ENCODE peak calls at places on chromosomes 3 and 15, in five cellular contexts. One of them, this sample, is unnamed.

GRCh38 chr3:28406241-28406640 is 57.6 kb upstream of the AZI2 start:
- DNase-seq in stomach: no peak
- DNase-seq in neural progenitor cell: no peak
- DNase-seq in heart left ventricle: no peak
- DNase-seq in HL-60: no peak
- DNase-seq in this sample: no peak

GRCh38 chr3:146881366-146881765 is 276.2 kb upstream of the PLSCR5 start:
- DNase-seq in neural progenitor cell: no peak
- DNase-seq in heart left ventricle: no peak
- DNase-seq in HL-60: no peak
- DNase-seq in stomach: no peak
- DNase-seq in this sample: no peak

GRCh38 chr3:196992461-196993065 is 23.9 kb upstream of the PIGZ start:
- DNase-seq in stomach: no peak
- DNase-seq in neural progenitor cell: no peak
- DNase-seq in heart left ventricle: peak
- DNase-seq in HL-60: no peak
- DNase-seq in this sample: no peak

GRCh38 chr3:155556531-155556930 is 188.3 kb downstream of the PLCH1 start:
- DNase-seq in heart left ventricle: no peak
- DNase-seq in HL-60: no peak
- DNase-seq in neural progenitor cell: no peak
- DNase-seq in stomach: no peak
- DNase-seq in this sample: no peak

GRCh38 chr3:28575100-28575747 is 226.6 kb upstream of the AZI2 start:
- DNase-seq in neural progenitor cell: peak
- DNase-seq in HL-60: no peak
- DNase-seq in stomach: peak
- DNase-seq in heart left ventricle: peak
- DNase-seq in this sample: no peak

GRCh38 chr3:58419782-58420512 is 13.7 kb downstream of the PDHB start:
- DNase-seq in stomach: no peak
- DNase-seq in neural progenitor cell: no peak
- DNase-seq in heart left ventricle: peak
- DNase-seq in HL-60: no peak
- DNase-seq in this sample: no peak

GRCh38 chr15:92166751-92167412 is 226.8 kb upstream of the ST8SIA2 start:
- DNase-seq in HL-60: no peak
- DNase-seq in neural progenitor cell: no peak
- DNase-seq in stomach: no peak
- DNase-seq in heart left ventricle: peak
- DNase-seq in this sample: no peak

GRCh38 chr3:132311860-132312259 is 5.3 kb upstream of the ACP3 start:
- DNase-seq in stomach: no peak
- DNase-seq in neural progenitor cell: no peak
- DNase-seq in HL-60: no peak
- DNase-seq in heart left ventricle: no peak
- DNase-seq in this sample: no peak

GRCh38 chr3:133474251-133474801 is 74.5 kb downstream of the BFSP2 start:
- DNase-seq in stomach: no peak
- DNase-seq in HL-60: no peak
- DNase-seq in neural progenitor cell: peak
- DNase-seq in heart left ventricle: peak
- DNase-seq in this sample: no peak

GRCh38 chr3:94548581-94549316 is 485.9 kb downstream of the NSUN3 start:
- DNase-seq in HL-60: no peak
- DNase-seq in stomach: no peak
- DNase-seq in neural progenitor cell: no peak
- DNase-seq in heart left ventricle: no peak
- DNase-seq in this sample: no peak

GRCh38 chr3:150751781-150752263 is 11.1 kb downstream of the SIAH2 start:
- DNase-seq in neural progenitor cell: no peak
- DNase-seq in heart left ventricle: no peak
- DNase-seq in stomach: peak
- DNase-seq in HL-60: no peak
- DNase-seq in this sample: no peak

GRCh38 chr3:147735662-147736061 is 326.5 kb downstream of the ZIC1 start:
- DNase-seq in heart left ventricle: no peak
- DNase-seq in neural progenitor cell: no peak
- DNase-seq in HL-60: no peak
- DNase-seq in stomach: no peak
- DNase-seq in this sample: no peak

GRCh38 chr3:44114142-44114541 is 127.5 kb upstream of the TOPAZ1 start:
- DNase-seq in heart left ventricle: peak
- DNase-seq in neural progenitor cell: peak
- DNase-seq in HL-60: peak
- DNase-seq in stomach: peak
- DNase-seq in this sample: no peak

GRCh38 chr3:171446801-171447578 is 13.2 kb downstream of the TNIK start:
- DNase-seq in neural progenitor cell: no peak
- DNase-seq in HL-60: no peak
- DNase-seq in stomach: no peak
- DNase-seq in heart left ventricle: no peak
- DNase-seq in this sample: peak

GRCh38 chr3:119357190-119357589 is 63.0 kb downstream of the ARHGAP31 start:
- DNase-seq in HL-60: no peak
- DNase-seq in heart left ventricle: no peak
- DNase-seq in neural progenitor cell: no peak
- DNase-seq in stomach: no peak
- DNase-seq in this sample: no peak

GRCh38 chr3:9296241-9296640 is 46.8 kb upstream of the SRGAP3 start:
- DNase-seq in HL-60: no peak
- DNase-seq in stomach: no peak
- DNase-seq in heart left ventricle: no peak
- DNase-seq in neural progenitor cell: no peak
- DNase-seq in this sample: no peak

GRCh38 chr3:127677541-127678314 is 5.0 kb downstream of the ABTB1 start:
- DNase-seq in heart left ventricle: no peak
- DNase-seq in stomach: peak
- DNase-seq in HL-60: no peak
- DNase-seq in neural progenitor cell: no peak
- DNase-seq in this sample: no peak

GRCh38 chr15:39376371-39376909 is 204.4 kb upstream of the THBS1 start:
- DNase-seq in stomach: no peak
- DNase-seq in HL-60: no peak
- DNase-seq in heart left ventricle: no peak
- DNase-seq in neural progenitor cell: no peak
- DNase-seq in this sample: peak

GRCh38 chr3:183698318-183698731 is 728 bp downstream of the YEATS2 start:
- DNase-seq in heart left ventricle: peak
- DNase-seq in HL-60: peak
- DNase-seq in stomach: no peak
- DNase-seq in neural progenitor cell: peak
- DNase-seq in this sample: peak

GRCh38 chr3:196051336-196052076 is 30.4 kb downstream of the TFRC start:
- DNase-seq in HL-60: no peak
- DNase-seq in stomach: no peak
- DNase-seq in heart left ventricle: no peak
- DNase-seq in neural progenitor cell: no peak
- DNase-seq in this sample: no peak

GRCh38 chr3:28347374-28348285 is 891 bp upstream of the ZCWPW2 start:
- DNase-seq in stomach: no peak
- DNase-seq in HL-60: peak
- DNase-seq in heart left ventricle: no peak
- DNase-seq in neural progenitor cell: peak
- DNase-seq in this sample: peak

GRCh38 chr3:71511037-71511436 is 72.5 kb downstream of the FOXP1 start:
- DNase-seq in heart left ventricle: no peak
- DNase-seq in HL-60: peak
- DNase-seq in neural progenitor cell: no peak
- DNase-seq in stomach: no peak
- DNase-seq in this sample: no peak

GRCh38 chr15:29050870-29051269 is 165.1 kb downstream of the APBA2 start:
- DNase-seq in neural progenitor cell: no peak
- DNase-seq in heart left ventricle: no peak
- DNase-seq in HL-60: no peak
- DNase-seq in stomach: no peak
- DNase-seq in this sample: no peak

GRCh38 chr3:116392291-116392690 is 53.0 kb downstream of the LSAMP start:
- DNase-seq in HL-60: no peak
- DNase-seq in stomach: no peak
- DNase-seq in neural progenitor cell: no peak
- DNase-seq in heart left ventricle: no peak
- DNase-seq in this sample: no peak

GRCh38 chr3:116391296-116392201 is 53.7 kb downstream of the LSAMP start:
- DNase-seq in stomach: no peak
- DNase-seq in neural progenitor cell: no peak
- DNase-seq in HL-60: no peak
- DNase-seq in heart left ventricle: peak
- DNase-seq in this sample: no peak

GRCh38 chr3:116388867-116389385 is 56.4 kb downstream of the LSAMP start:
- DNase-seq in heart left ventricle: no peak
- DNase-seq in stomach: no peak
- DNase-seq in HL-60: no peak
- DNase-seq in neural progenitor cell: no peak
- DNase-seq in this sample: no peak

GRCh38 chr3:116393199-116393598 is 52.1 kb downstream of the LSAMP start:
- DNase-seq in HL-60: no peak
- DNase-seq in stomach: no peak
- DNase-seq in neural progenitor cell: no peak
- DNase-seq in heart left ventricle: no peak
- DNase-seq in this sample: no peak

GRCh38 chr3:116390318-116390717 is 55.0 kb downstream of the LSAMP start:
- DNase-seq in HL-60: no peak
- DNase-seq in neural progenitor cell: no peak
- DNase-seq in stomach: no peak
- DNase-seq in heart left ventricle: no peak
- DNase-seq in this sample: no peak
- H3K27ac ChIP-seq in HL-60: no peak
- H3K27ac ChIP-seq in neural progenitor cell: no peak
- H3K27ac ChIP-seq in stomach: no peak
- H3K27ac ChIP-seq in heart left ventricle: no peak
- H3K27ac ChIP-seq in this sample: no peak

GRCh38 chr15:63156086-63156707 is 1.1 kb downstream of the RPS27L start:
- DNase-seq in HL-60: no peak
- DNase-seq in stomach: no peak
- DNase-seq in neural progenitor cell: peak
- DNase-seq in heart left ventricle: no peak
- DNase-seq in this sample: no peak

GRCh38 chr15:63155486-63155885 is 1.8 kb downstream of the RPS27L start:
- DNase-seq in HL-60: no peak
- DNase-seq in stomach: no peak
- DNase-seq in neural progenitor cell: no peak
- DNase-seq in heart left ventricle: no peak
- DNase-seq in this sample: no peak

GRCh38 chr15:63157066-63157890 is at the start of gene RPS27L:
- DNase-seq in heart left ventricle: peak
- DNase-seq in stomach: peak
- DNase-seq in neural progenitor cell: peak
- DNase-seq in HL-60: peak
- DNase-seq in this sample: peak

GRCh38 chr15:63156708-63157065 is 590 bp downstream of the RPS27L start:
- DNase-seq in HL-60: peak
- DNase-seq in stomach: no peak
- DNase-seq in heart left ventricle: peak
- DNase-seq in neural progenitor cell: peak
- DNase-seq in this sample: peak

DNA sequence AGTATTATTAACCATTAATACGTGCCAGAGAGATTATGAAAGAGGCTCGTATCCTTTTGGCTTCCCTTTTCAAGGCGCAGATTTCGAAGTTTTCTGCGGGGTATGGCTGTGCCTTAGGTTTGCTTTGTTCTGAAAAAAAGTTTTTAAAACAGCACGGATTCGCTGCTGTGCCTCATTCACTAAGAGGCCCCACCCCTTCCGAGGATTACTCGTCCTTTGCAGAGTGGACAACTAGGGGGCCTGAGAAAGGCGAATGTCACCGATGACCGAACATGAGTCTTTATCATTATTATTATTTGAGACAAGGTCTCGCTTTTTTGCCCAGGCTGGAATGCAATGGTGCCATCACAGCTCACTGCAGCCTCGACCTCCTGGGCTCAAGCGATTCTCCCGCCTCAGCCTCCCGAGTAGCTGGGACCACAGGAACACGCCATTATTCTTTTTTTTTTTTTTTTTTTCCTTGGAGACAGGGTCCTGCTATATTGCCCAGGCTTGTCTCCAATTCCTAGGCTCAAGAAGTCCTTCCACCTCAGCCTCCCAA is 684 bp upstream of the RPS27L start:
- DNase-seq in neural progenitor cell: peak
- DNase-seq in HL-60: peak
- DNase-seq in heart left ventricle: peak
- DNase-seq in stomach: peak
- DNase-seq in this sample: peak
- TF ChIP-seq CTCF in neural progenitor cell: no peak
- TF ChIP-seq CTCF in HL-60: no peak
- TF ChIP-seq CTCF in heart left ventricle: no peak
- TF ChIP-seq CTCF in stomach: no peak
- TF ChIP-seq CTCF in this sample: no peak

DNA sequence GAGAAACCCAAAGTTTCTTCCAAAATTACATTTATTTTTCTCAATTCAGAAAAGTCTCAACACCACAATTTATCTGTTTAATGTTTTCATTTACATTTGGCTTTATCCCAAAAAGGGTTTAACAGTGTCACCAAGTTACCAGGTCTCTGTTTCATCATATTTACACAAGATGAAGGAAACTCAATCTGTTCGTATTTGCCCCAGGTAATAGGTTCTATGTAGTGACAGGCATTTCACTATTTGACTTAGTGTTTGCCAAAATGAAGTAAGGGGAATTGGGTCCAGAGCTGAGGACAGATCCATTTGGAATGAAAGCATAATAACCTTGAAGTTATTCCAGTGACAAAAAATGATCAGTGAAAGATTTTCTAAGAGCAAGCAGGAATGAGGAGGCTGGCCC is 31.7 kb downstream of the UMPS start:
- DNase-seq in stomach: no peak
- DNase-seq in heart left ventricle: no peak
- DNase-seq in neural progenitor cell: no peak
- DNase-seq in HL-60: no peak
- DNase-seq in this sample: no peak
- H3K27ac ChIP-seq in stomach: peak
- H3K27ac ChIP-seq in heart left ventricle: peak
- H3K27ac ChIP-seq in neural progenitor cell: no peak
- H3K27ac ChIP-seq in HL-60: no peak
- H3K27ac ChIP-seq in this sample: no peak

DNA sequence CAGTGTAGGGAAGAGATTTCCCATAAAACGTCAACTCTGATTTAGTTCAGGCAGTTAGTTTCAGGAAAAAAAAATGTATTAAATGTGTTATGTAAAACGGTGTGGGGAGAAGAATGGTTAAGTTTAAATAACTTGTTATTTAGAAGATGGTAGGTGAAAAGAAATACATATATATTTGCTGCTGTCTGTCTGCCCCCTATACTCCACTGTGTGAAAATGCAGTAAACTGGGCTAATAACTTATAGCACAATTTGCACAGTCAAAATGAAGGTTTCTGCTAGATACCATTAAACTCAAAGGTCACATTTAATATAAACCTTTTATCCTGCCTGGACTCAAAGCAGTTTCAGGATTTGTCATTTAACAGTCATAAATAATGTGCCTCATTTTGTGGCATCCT is 515.0 kb downstream of the FGF12 start:
- DNase-seq in stomach: no peak
- DNase-seq in neural progenitor cell: no peak
- DNase-seq in heart left ventricle: no peak
- DNase-seq in HL-60: no peak
- DNase-seq in this sample: no peak
- TF ChIP-seq CTCF in stomach: no peak
- TF ChIP-seq CTCF in neural progenitor cell: peak
- TF ChIP-seq CTCF in heart left ventricle: no peak
- TF ChIP-seq CTCF in HL-60: peak
- TF ChIP-seq CTCF in this sample: peak